ENCODE peak calls at places on chromosome 17, in eight cellular contexts. U is stimulated activated CD4-positive, alpha-beta T cell treated with anti-CD3 and anti-CD28 coated beads, Interleukin-15, amount 100 ng/mL, for 24 hours; Q is stomach; N is non-pigmented ciliary epithelial cell; R is NCI-H1092; I is sciatic nerve; J is activated naive CD4-positive, alpha-beta T cell; Z is effector memory CD4-positive, alpha-beta T cell. T is an unnamed sample.

GRCh38 chr17:59830007-59830630 is 62.6 kb downstream of the TUBD1 start:
- DNase-seq in U (peak; percentile 77), Q (no peak), J (no peak), I (no peak), R (no peak), Z (no peak), N (no peak), T (no peak)

GRCh38 chr17:69414408-69415274 is at the start of gene MAP2K6:
- DNase-seq in Z (peak; percentile 66), R (peak; percentile 30), U (peak; percentile 89), I (peak; percentile 88), Q (peak; percentile 81), J (peak; percentile 59), N (no peak), T (peak; percentile 20)

GRCh38 chr17:41648411-41649195 is 24.2 kb upstream of the KRT17 start:
- DNase-seq in Z (peak; percentile 61), U (peak; percentile 90), J (peak; percentile 79), I (peak; percentile 94), N (no peak), Q (peak; percentile 90), R (peak; percentile 69), T (peak; percentile 65)

GRCh38 chr17:39631403-39631802 is 4.7 kb downstream of the PPP1R1B start:
- DNase-seq in I (no peak), N (no peak), R (no peak), U (no peak), J (no peak), Z (no peak), Q (no peak), T (no peak)

GRCh38 chr17:17156107-17156506 is 50.0 kb downstream of the PLD6 start:
- DNase-seq in I (no peak), J (no peak), R (no peak), Q (no peak), U (no peak), Z (no peak), N (no peak), T (peak; percentile 25)

GRCh38 chr17:19652595-19652994 is 4.0 kb downstream of the ALDH3A2 start:
- DNase-seq in J (no peak), N (no peak), I (no peak), U (no peak), Z (no peak), R (no peak), Q (peak; percentile 37), T (no peak)

GRCh38 chr17:17975441-17975840 is 2.8 kb downstream of the DRC3 start:
- DNase-seq in J (no peak), Z (no peak), Q (no peak), N (no peak), U (no peak), R (no peak), I (no peak), T (no peak)

GRCh38 chr17:72666519-72666874 is 426.0 kb downstream of the SLC39A11 start:
- DNase-seq in N (no peak), J (no peak), I (no peak), Z (no peak), R (no peak), U (no peak), Q (no peak), T (peak; percentile 51)

GRCh38 chr17:46818929-46819859 is 702 bp upstream of the WNT3 start:
- DNase-seq in Z (no peak), Q (no peak), R (no peak), J (no peak), I (no peak), N (no peak), U (peak; percentile 39), T (no peak)

GRCh38 chr17:16342979-16343378 is 10.3 kb downstream of the CENPV start:
- DNase-seq in Q (no peak), N (no peak), Z (no peak), U (no peak), I (no peak), J (no peak), R (no peak), T (no peak)

T was measured in DMS79 treated with DMSO at 0.1 percent for 48 hours.